ENCODE peak calls at places on chromosomes 12 and 14, in five cellular contexts. One of them, this sample, is unnamed.

GRCh38 chr12:119666900-119667576 is 895 bp upstream of the PRKAB1 start:
- DNase-seq in HCT116: no peak
- DNase-seq in HEK293T: no peak
- DNase-seq in GM23248: no peak
- DNase-seq in glutamatergic neuron: no peak
- DNase-seq in this sample: peak; percentile 74

GRCh38 chr14:58152569-58152857 is 500 bp upstream of the ARMH4 start:
- DNase-seq in HEK293T: no peak
- DNase-seq in HCT116: no peak
- DNase-seq in GM23248: no peak
- DNase-seq in glutamatergic neuron: no peak
- DNase-seq in this sample: no peak

GRCh38 chr12:107349008-107349747 is 255.8 kb upstream of the CRY1 start:
- DNase-seq in HEK293T: no peak
- DNase-seq in HCT116: peak; percentile 94
- DNase-seq in GM23248: peak; percentile 90
- DNase-seq in glutamatergic neuron: no peak
- DNase-seq in this sample: no peak

GRCh38 chr14:75069021-75069810 is at the start of gene ZC2HC1C:
- DNase-seq in HEK293T: peak; percentile 83
- DNase-seq in GM23248: peak; percentile 94
- DNase-seq in HCT116: peak; percentile 64
- DNase-seq in glutamatergic neuron: peak; percentile 91
- DNase-seq in this sample: peak; percentile 89

GRCh38 chr14:47678993-47679392 is 3.6 kb upstream of the MDGA2 start:
- DNase-seq in glutamatergic neuron: no peak
- DNase-seq in GM23248: no peak
- DNase-seq in HEK293T: no peak
- DNase-seq in HCT116: no peak
- DNase-seq in this sample: no peak

GRCh38 chr14:21668377-21668776 is 5.2 kb downstream of the OR4E1 start:
- DNase-seq in HCT116: no peak
- DNase-seq in glutamatergic neuron: no peak
- DNase-seq in GM23248: no peak
- DNase-seq in HEK293T: no peak
- DNase-seq in this sample: no peak

GRCh38 chr12:94983321-94983720 is 20.2 kb downstream of the NDUFA12 start:
- DNase-seq in glutamatergic neuron: no peak
- DNase-seq in HEK293T: no peak
- DNase-seq in HCT116: no peak
- DNase-seq in GM23248: no peak
- DNase-seq in this sample: no peak

GRCh38 chr12:24231298-24231697 is 281.8 kb upstream of the SOX5 start:
- DNase-seq in HCT116: no peak
- DNase-seq in GM23248: no peak
- DNase-seq in glutamatergic neuron: no peak
- DNase-seq in HEK293T: no peak
- DNase-seq in this sample: peak; percentile 1

GRCh38 chr14:91138511-91139359 is 24.9 kb downstream of the DGLUCY start:
- DNase-seq in glutamatergic neuron: no peak
- DNase-seq in HEK293T: peak; percentile 55
- DNase-seq in GM23248: peak; percentile 48
- DNase-seq in HCT116: no peak
- DNase-seq in this sample: peak; percentile 74

GRCh38 chr12:19402743-19403400 is 36.4 kb upstream of the AEBP2 start:
- DNase-seq in HEK293T: no peak
- DNase-seq in HCT116: no peak
- DNase-seq in glutamatergic neuron: no peak
- DNase-seq in GM23248: peak; percentile 49
- DNase-seq in this sample: no peak

GRCh38 chr12:56629459-56630179 is 507 bp downstream of the BAZ2A start:
- DNase-seq in glutamatergic neuron: peak; percentile 40
- DNase-seq in HEK293T: no peak
- DNase-seq in HCT116: no peak
- DNase-seq in GM23248: peak; percentile 66
- DNase-seq in this sample: peak; percentile 48

GRCh38 chr14:92633724-92634123 is 114.7 kb downstream of the LGMN start:
- DNase-seq in HCT116: no peak
- DNase-seq in GM23248: peak; percentile 44
- DNase-seq in HEK293T: no peak
- DNase-seq in glutamatergic neuron: no peak
- DNase-seq in this sample: peak; percentile 53

GRCh38 chr14:23704890-23705289 is 68.7 kb downstream of the DHRS2 start:
- DNase-seq in glutamatergic neuron: no peak
- DNase-seq in GM23248: no peak
- DNase-seq in HCT116: peak; percentile 16
- DNase-seq in HEK293T: no peak
- DNase-seq in this sample: no peak

GRCh38 chr14:67569011-67569650 is 30.9 kb downstream of the PIGH start:
- DNase-seq in HEK293T: no peak
- DNase-seq in glutamatergic neuron: no peak
- DNase-seq in HCT116: no peak
- DNase-seq in GM23248: no peak
- DNase-seq in this sample: no peak

GRCh38 chr14:53295985-53296582 is 143.0 kb upstream of the DDHD1 start:
- DNase-seq in HEK293T: peak; percentile 41
- DNase-seq in HCT116: peak; percentile 23
- DNase-seq in glutamatergic neuron: no peak
- DNase-seq in GM23248: peak; percentile 52
- DNase-seq in this sample: peak; percentile 63

GRCh38 chr14:24940213-24940783 is 109.6 kb downstream of the STXBP6 start:
- DNase-seq in HEK293T: no peak
- DNase-seq in HCT116: no peak
- DNase-seq in glutamatergic neuron: no peak
- DNase-seq in GM23248: no peak
- DNase-seq in this sample: no peak

GRCh38 chr12:120085920-120086319 is 30.6 kb downstream of the RAB35 start:
- DNase-seq in GM23248: no peak
- DNase-seq in glutamatergic neuron: no peak
- DNase-seq in HEK293T: no peak
- DNase-seq in HCT116: no peak
- DNase-seq in this sample: no peak

GRCh38 chr12:8628731-8629130 is 16.1 kb upstream of the AICDA start:
- DNase-seq in HCT116: no peak
- DNase-seq in GM23248: peak; percentile 45
- DNase-seq in glutamatergic neuron: no peak
- DNase-seq in HEK293T: no peak
- DNase-seq in this sample: peak; percentile 38

GRCh38 chr14:60346706-60347105 is 97.7 kb downstream of the PPM1A start:
- DNase-seq in glutamatergic neuron: no peak
- DNase-seq in HEK293T: no peak
- DNase-seq in HCT116: no peak
- DNase-seq in GM23248: peak; percentile 7
- DNase-seq in this sample: no peak

GRCh38 chr12:24705741-24706358 is 243.1 kb downstream of the BCAT1 start:
- DNase-seq in glutamatergic neuron: no peak
- DNase-seq in HEK293T: no peak
- DNase-seq in GM23248: no peak
- DNase-seq in HCT116: no peak
- DNase-seq in this sample: peak; percentile 89

GRCh38 chr12:50569876-50570275 is 65.1 kb downstream of the DIP2B start:
- DNase-seq in HEK293T: no peak
- DNase-seq in GM23248: peak; percentile 58
- DNase-seq in glutamatergic neuron: no peak
- DNase-seq in HCT116: no peak
- DNase-seq in this sample: no peak

GRCh38 chr12:82470906-82471512 is 112.7 kb downstream of the METTL25 start:
- DNase-seq in HEK293T: no peak
- DNase-seq in GM23248: peak; percentile 14
- DNase-seq in HCT116: no peak
- DNase-seq in glutamatergic neuron: no peak
- DNase-seq in this sample: no peak

GRCh38 chr14:94897092-94897491 is 127.2 kb upstream of the GSC start:
- DNase-seq in GM23248: peak; percentile 73
- DNase-seq in HEK293T: no peak
- DNase-seq in HCT116: no peak
- DNase-seq in glutamatergic neuron: no peak
- DNase-seq in this sample: no peak

GRCh38 chr12:88805692-88806091 is 225.4 kb upstream of the KITLG start:
- DNase-seq in HCT116: no peak
- DNase-seq in GM23248: peak; percentile 60
- DNase-seq in glutamatergic neuron: no peak
- DNase-seq in HEK293T: no peak
- DNase-seq in this sample: peak; percentile 22

GRCh38 chr12:52645982-52646381 is 6.0 kb downstream of the KRT2 start:
- DNase-seq in glutamatergic neuron: no peak
- DNase-seq in GM23248: no peak
- DNase-seq in HEK293T: no peak
- DNase-seq in HCT116: no peak
- DNase-seq in this sample: no peak

GRCh38 chr12:120350576-120351350 is 18.2 kb downstream of the MSI1 start:
- DNase-seq in glutamatergic neuron: no peak
- DNase-seq in HEK293T: no peak
- DNase-seq in GM23248: no peak
- DNase-seq in HCT116: no peak
- DNase-seq in this sample: no peak

GRCh38 chr14:28773917-28774691 is 7.5 kb downstream of the FOXG1 start:
- DNase-seq in GM23248: peak; percentile 73
- DNase-seq in glutamatergic neuron: peak; percentile 88
- DNase-seq in HCT116: no peak
- DNase-seq in HEK293T: peak; percentile 72
- DNase-seq in this sample: peak; percentile 55

GRCh38 chr12:128920468-128920867 is 67.2 kb downstream of the GLT1D1 start:
- DNase-seq in glutamatergic neuron: no peak
- DNase-seq in HCT116: no peak
- DNase-seq in HEK293T: no peak
- DNase-seq in GM23248: peak; percentile 58
- DNase-seq in this sample: no peak

GRCh38 chr12:68240079-68240478 is 13.3 kb downstream of the IL22 start:
- DNase-seq in HEK293T: no peak
- DNase-seq in HCT116: no peak
- DNase-seq in glutamatergic neuron: no peak
- DNase-seq in GM23248: peak; percentile 96
- DNase-seq in this sample: no peak

GRCh38 chr14:31568671-31569070 is 7.5 kb downstream of the NUBPL start:
- DNase-seq in HEK293T: no peak
- DNase-seq in HCT116: no peak
- DNase-seq in glutamatergic neuron: no peak
- DNase-seq in GM23248: peak; percentile 69
- DNase-seq in this sample: no peak

This sample was measured in GM12865.